ENCODE peak calls at places on chromosomes 11 and 22, in six cellular contexts. A is hepatocyte, F is cardiac muscle cell, G is activated B cell treated with CpG ODN at 0.5 μM for 24 hours, P is fibroblast of mammary gland, K is glutamatergic neuron. N is an unnamed sample.

GRCh38 chr11:74650498-74650897 is 58.1 kb downstream of the POLD3 start:
- DNase-seq in K (no peak), A (no peak), F (peak; percentile 13), P (peak; percentile 96), G (no peak), N (no peak)

GRCh38 chr11:131683131-131683530 is 312.7 kb downstream of the NTM start:
- DNase-seq in P (no peak), K (no peak), A (no peak), F (no peak), G (no peak), N (no peak)

GRCh38 chr11:104093426-104094280 is 57.2 kb downstream of the DDI1 start:
- DNase-seq in F (peak; percentile 27), G (no peak), P (no peak), K (no peak), A (no peak), N (no peak)

GRCh38 chr11:128448487-128448886 is 138.9 kb downstream of the ETS1 start:
- DNase-seq in K (no peak), A (peak; percentile 89), P (peak; percentile 58), F (no peak), G (no peak), N (no peak)

GRCh38 chr11:72647882-72648281 is 26.3 kb downstream of the PDE2A start:
- DNase-seq in P (no peak), F (no peak), K (no peak), G (no peak), A (no peak), N (no peak)

GRCh38 chr11:44112083-44112865 is 16.8 kb downstream of the EXT2 start:
- DNase-seq in K (no peak), A (peak; percentile 55), F (peak; percentile 54), P (peak; percentile 81), G (no peak), N (no peak)

GRCh38 chr22:38299001-38299651 is 18.1 kb downstream of the CSNK1E start:
- DNase-seq in P (no peak), A (no peak), F (no peak), G (no peak), K (no peak), N (no peak)

GRCh38 chr11:17802491-17802890 is 67.9 kb downstream of the KCNC1 start:
- DNase-seq in P (no peak), A (no peak), G (no peak), F (no peak), K (no peak), N (no peak)

GRCh38 chr11:44305643-44306468 is 4.1 kb downstream of the ALX4 start:
- DNase-seq in K (no peak), G (no peak), F (no peak), A (peak; percentile 43), P (no peak), N (no peak)

GRCh38 chr22:21690401-21690801 is 24.6 kb downstream of the PPIL2 start:
- DNase-seq in A (no peak), K (no peak), F (no peak), P (no peak), G (no peak), N (no peak)

GRCh38 chr11:43987384-43988039 is 45.1 kb downstream of the C11orf96 start:
- DNase-seq in P (peak; percentile 97), K (no peak), A (peak; percentile 49), G (no peak), F (peak; percentile 98), N (no peak)

GRCh38 chr22:45224988-45225731 is 15.5 kb downstream of the KIAA0930 start:
- DNase-seq in K (no peak), P (no peak), G (no peak), F (no peak), A (peak; percentile 3), N (no peak)

GRCh38 chr22:20421507-20421874 is 16.1 kb downstream of the SCARF2 start:
- DNase-seq in A (no peak), F (no peak), G (no peak), K (no peak), P (no peak), N (no peak)

GRCh38 chr11:118084247-118084646 is 2.5 kb downstream of the SMIM35 start:
- DNase-seq in K (no peak), P (peak; percentile 10), G (no peak), F (peak; percentile 42), A (peak; percentile 71), N (no peak)

GRCh38 chr11:127281534-127281933 is 281.0 kb upstream of the KIRREL3 start:
- DNase-seq in G (no peak), F (no peak), P (no peak), K (no peak), A (no peak), N (no peak)

GRCh38 chr11:120344302-120345004 is 8.2 kb downstream of the ARHGEF12 start:
- DNase-seq in G (no peak), P (peak; percentile 58), F (peak; percentile 42), A (no peak), K (no peak), N (no peak)

GRCh38 chr11:129803533-129803932 is 12.1 kb upstream of the TMEM45B start:
- DNase-seq in P (no peak), F (no peak), G (no peak), K (no peak), A (peak; percentile 59), N (no peak)

GRCh38 chr11:123065634-123066033 is 3.7 kb upstream of the HSPA8 start:
- DNase-seq in P (peak; percentile 67), K (no peak), F (peak; percentile 64), A (no peak), G (no peak), N (no peak)

GRCh38 chr11:102062106-102062505 is 14.9 kb downstream of the CFAP300 start:
- DNase-seq in F (no peak), A (no peak), K (no peak), P (no peak), G (no peak), N (no peak)

GRCh38 chr22:32079110-32080089 is 36.3 kb downstream of the SLC5A1 start:
- DNase-seq in F (peak; percentile 77), G (no peak), P (peak; percentile 45), K (no peak), A (peak; percentile 86), N (no peak)

DNA sequence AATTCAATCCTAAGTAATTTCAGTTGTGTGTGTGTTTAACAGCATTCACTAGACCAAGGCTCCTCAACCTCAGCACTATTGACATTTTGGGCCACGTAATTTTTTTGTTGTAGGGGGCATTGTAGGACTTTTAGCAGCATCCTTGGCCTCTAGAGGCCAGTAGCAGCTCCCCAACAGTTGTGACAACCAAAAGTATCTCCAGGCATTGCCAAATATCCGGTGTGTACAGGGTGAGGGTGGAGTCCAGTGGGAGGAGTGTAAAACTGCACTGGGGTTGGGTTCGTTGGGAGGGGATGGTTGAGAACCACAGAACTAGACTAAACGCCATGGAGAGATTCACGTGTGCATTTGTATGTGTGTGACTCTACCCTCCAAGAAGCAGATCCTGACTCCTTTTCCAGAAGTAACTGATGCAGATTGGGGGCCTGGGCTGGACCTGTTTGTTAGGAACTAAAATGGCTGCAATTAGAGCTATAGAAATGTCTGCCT is 5.9 kb upstream of the PHF21A start:
- DNase-seq in F (peak; percentile 85), K (no peak), P (peak; percentile 74), A (no peak), G (no peak), N (no peak)
- TF ChIP-seq CTCF in F (peak; percentile 68), K (no peak), P (peak; percentile 65), A (peak; percentile 18), G (no peak), N (no peak)

GRCh38 chr11:110479445-110480101 is 49.8 kb downstream of the FDX1 start:
- DNase-seq in K (peak; percentile 23), G (no peak), F (peak; percentile 73), A (peak; percentile 25), P (peak; percentile 65), N (no peak)

GRCh38 chr11:110481523-110481922 is 51.8 kb downstream of the FDX1 start:
- DNase-seq in F (no peak), P (no peak), A (no peak), G (no peak), K (no peak), N (no peak)

GRCh38 chr11:110479070-110479444 is 49.3 kb downstream of the FDX1 start:
- DNase-seq in G (no peak), F (peak; percentile 17), A (no peak), P (no peak), K (no peak), N (no peak)

GRCh38 chr11:110474578-110474977 is 44.8 kb downstream of the FDX1 start:
- DNase-seq in K (no peak), A (no peak), P (no peak), G (no peak), F (no peak), N (no peak)

DNA sequence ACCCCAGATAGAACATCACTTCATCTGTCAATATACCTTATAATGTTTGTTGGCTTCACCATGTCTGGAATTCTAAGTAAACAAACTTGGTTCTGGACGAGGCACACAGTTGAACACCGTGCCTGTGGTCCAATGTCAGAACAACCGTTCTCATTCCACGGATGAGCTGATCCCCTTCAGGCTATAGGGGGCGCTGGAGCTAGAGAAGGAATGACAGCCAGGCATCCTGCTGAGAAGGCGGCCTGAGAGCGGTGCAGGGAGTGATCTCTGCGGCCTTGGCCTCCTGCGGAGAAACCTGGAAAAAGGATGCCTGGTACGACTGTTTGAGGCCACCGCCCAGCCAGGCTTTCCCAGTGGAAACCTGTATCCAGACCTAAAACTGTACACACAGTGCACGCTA is 48.7 kb downstream of the FDX1 start:
- DNase-seq in P (no peak), G (no peak), K (peak; percentile 56), A (peak; percentile 21), F (no peak), N (peak; percentile 45)
- TF ChIP-seq CTCF in P (peak; percentile 14), G (no peak), K (peak; percentile 56), A (peak; percentile 19), F (peak; percentile 19), N (peak; percentile 46)

DNA sequence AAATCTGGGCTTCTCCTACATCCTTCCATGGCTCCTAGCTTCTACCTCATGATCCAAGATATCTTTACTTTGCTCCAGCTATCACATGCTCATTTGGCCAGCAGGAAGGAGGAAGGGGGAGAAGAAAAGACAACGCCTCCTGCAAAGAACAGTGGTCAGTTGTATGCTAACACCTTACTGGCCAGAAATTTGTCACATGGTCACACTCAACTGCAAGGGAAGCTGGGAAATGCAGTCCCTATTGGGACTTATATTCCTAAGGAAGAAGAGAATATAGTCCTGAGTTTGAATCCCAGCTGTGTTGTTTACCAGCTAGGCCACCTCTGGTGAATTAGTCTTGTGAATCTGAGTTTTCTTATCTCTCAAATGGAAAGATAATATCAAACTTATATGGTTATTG is 272.0 kb downstream of the BLID start:
- DNase-seq in F (peak; percentile 21), A (no peak), K (no peak), P (no peak), G (no peak), N (no peak)
- TF ChIP-seq CTCF in F (no peak), A (no peak), K (no peak), P (no peak), G (no peak), N (no peak)

GRCh38 chr11:58058276-58059010 is 27.7 kb downstream of the OR6Q1 start:
- DNase-seq in P (no peak), A (no peak), K (no peak), F (no peak), G (no peak), N (no peak)

GRCh38 chr11:58061813-58062212 is 31.1 kb downstream of the OR6Q1 start:
- DNase-seq in P (peak; percentile 93), K (no peak), A (no peak), G (no peak), F (peak; percentile 49), N (no peak)

GRCh38 chr11:58060535-58060934 is 29.8 kb downstream of the OR6Q1 start:
- DNase-seq in A (no peak), P (no peak), G (no peak), F (no peak), K (no peak), N (no peak)

GRCh38 chr11:58059011-58059358 is 28.2 kb downstream of the OR6Q1 start:
- DNase-seq in K (no peak), P (peak; percentile 81), A (peak; percentile 67), F (peak; percentile 93), G (no peak), N (no peak)

GRCh38 chr11:58060939-58061672 is 30.4 kb downstream of the OR6Q1 start:
- DNase-seq in K (no peak), P (peak; percentile 8), A (peak; percentile 38), F (peak; percentile 21), G (no peak), N (no peak)
- TF ChIP-seq CTCF in K (no peak), P (peak; percentile 32), A (no peak), F (peak; percentile 26), G (no peak), N (peak; percentile 35)

N was measured in endothelial cell.